ENCODE peak calls at places on chromosomes 5 and 9, in seven cellular contexts. I is dermis blood vessel endothelial cell, V is stomach, Z is C1 segment of cervical spinal cord, L is AG08395, G is HS-5, C is hypothalamus. H is an unnamed sample.

GRCh38 chr5:67094476-67095300 is 101.9 kb downstream of the CD180 start:
- DNase-seq in Z (no peak), I (peak), V (no peak), G (no peak), C (no peak), L (peak), H (peak)

GRCh38 chr9:75889977-75890540 is 414 bp upstream of the PCSK5 start:
- DNase-seq in G (peak), V (peak), I (peak), L (peak), Z (no peak), C (peak), H (peak)

GRCh38 chr9:120161801-120162200 is 418.2 kb downstream of the CDK5RAP2 start:
- DNase-seq in L (no peak), G (no peak), V (no peak), Z (no peak), C (no peak), I (no peak), H (no peak)

GRCh38 chr9:80259079-80259478 is 687.3 kb downstream of the TLE4 start:
- DNase-seq in I (no peak), G (no peak), V (no peak), L (no peak), C (no peak), Z (no peak), H (no peak)

GRCh38 chr9:75265525-75265972 is 177.2 kb downstream of the OSTF1 start:
- DNase-seq in C (no peak), G (peak), Z (no peak), I (peak), L (peak), V (peak), H (peak)

GRCh38 chr5:95628154-95628810 is 8.4 kb downstream of the GPR150 start:
- DNase-seq in I (no peak), L (no peak), G (no peak), V (no peak), C (no peak), Z (no peak), H (no peak)

GRCh38 chr5:168528521-168529360 is at the start of gene FBLL1:
- DNase-seq in Z (peak), V (no peak), C (no peak), I (peak), G (no peak), L (peak), H (peak)

GRCh38 chr5:145718956-145719355 is 116.2 kb downstream of the PRELID2 start:
- DNase-seq in C (no peak), Z (no peak), G (no peak), L (peak), V (no peak), I (peak), H (peak)

GRCh38 chr5:178765753-178766300 is 35.4 kb upstream of the ZNF354A start:
- DNase-seq in Z (no peak), I (no peak), L (no peak), G (no peak), V (peak), C (no peak), H (no peak)

GRCh38 chr5:131245948-131246347 is 17.9 kb upstream of the CDC42SE2 start:
- DNase-seq in C (no peak), L (no peak), V (no peak), G (no peak), I (no peak), Z (no peak), H (no peak)